ENCODE peak calls at places on chromosomes 2 and 18, in six cellular contexts. One of them, this sample, is unnamed.

GRCh38 chr2:181426687-181427086 is 30.5 kb upstream of the ITGA4 start:
- DNase-seq in K562: no peak
- DNase-seq in GM12878: no peak
- DNase-seq in HepG2: no peak
- DNase-seq in HCT116: no peak
- DNase-seq in H1: no peak
- DNase-seq in this sample: no peak

GRCh38 chr2:23760746-23761145 is 166.2 kb downstream of the ATAD2B start:
- DNase-seq in K562: no peak
- DNase-seq in GM12878: no peak
- DNase-seq in HepG2: peak; percentile 7
- DNase-seq in HCT116: peak; percentile 18
- DNase-seq in H1: no peak
- DNase-seq in this sample: no peak

GRCh38 chr18:49020621-49021021 is 69.9 kb upstream of the SMAD7 start:
- DNase-seq in K562: no peak
- DNase-seq in GM12878: no peak
- DNase-seq in HepG2: no peak
- DNase-seq in HCT116: no peak
- DNase-seq in H1: peak; percentile 43
- DNase-seq in this sample: no peak

GRCh38 chr2:5121677-5122076 is 570.5 kb upstream of the SOX11 start:
- DNase-seq in K562: no peak
- DNase-seq in GM12878: no peak
- DNase-seq in HepG2: no peak
- DNase-seq in HCT116: no peak
- DNase-seq in H1: no peak
- DNase-seq in this sample: no peak

GRCh38 chr2:20013061-20013721 is 723 bp upstream of the MATN3 start:
- DNase-seq in K562: no peak
- DNase-seq in GM12878: no peak
- DNase-seq in HepG2: peak; percentile 94
- DNase-seq in HCT116: no peak
- DNase-seq in H1: peak; percentile 52
- DNase-seq in this sample: no peak

GRCh38 chr2:174325932-174326879 is 8.5 kb upstream of the SP9 start:
- DNase-seq in K562: peak; percentile 85
- DNase-seq in GM12878: no peak
- DNase-seq in HepG2: no peak
- DNase-seq in HCT116: no peak
- DNase-seq in H1: peak; percentile 84
- DNase-seq in this sample: no peak

GRCh38 chr2:20223345-20224190 is 1.4 kb downstream of the SDC1 start:
- DNase-seq in K562: peak; percentile 47
- DNase-seq in GM12878: no peak
- DNase-seq in HepG2: peak; percentile 61
- DNase-seq in HCT116: no peak
- DNase-seq in H1: peak; percentile 79
- DNase-seq in this sample: no peak

GRCh38 chr2:238486123-238486848 is 59.6 kb downstream of the ASB1 start:
- DNase-seq in K562: no peak
- DNase-seq in GM12878: no peak
- DNase-seq in HepG2: no peak
- DNase-seq in HCT116: no peak
- DNase-seq in H1: no peak
- DNase-seq in this sample: no peak

GRCh38 chr2:20213651-20214565 is 11.0 kb downstream of the SDC1 start:
- DNase-seq in K562: no peak
- DNase-seq in GM12878: peak; percentile 31
- DNase-seq in HepG2: peak; percentile 93
- DNase-seq in HCT116: no peak
- DNase-seq in H1: no peak
- DNase-seq in this sample: no peak

GRCh38 chr2:241612156-241613017 is 24.6 kb downstream of the THAP4 start:
- DNase-seq in K562: no peak
- DNase-seq in GM12878: no peak
- DNase-seq in HepG2: no peak
- DNase-seq in HCT116: no peak
- DNase-seq in H1: no peak
- DNase-seq in this sample: no peak

GRCh38 chr2:195322324-195322723 is 334.7 kb upstream of the SLC39A10 start:
- DNase-seq in K562: no peak
- DNase-seq in GM12878: no peak
- DNase-seq in HepG2: no peak
- DNase-seq in HCT116: no peak
- DNase-seq in H1: no peak
- DNase-seq in this sample: no peak

GRCh38 chr2:99514357-99514756 is 24.5 kb upstream of the REV1 start:
- DNase-seq in K562: no peak
- DNase-seq in GM12878: no peak
- DNase-seq in HepG2: no peak
- DNase-seq in HCT116: no peak
- DNase-seq in H1: no peak
- DNase-seq in this sample: no peak

GRCh38 chr2:15834381-15835031 is 105.8 kb upstream of the MYCN start:
- DNase-seq in K562: no peak
- DNase-seq in GM12878: no peak
- DNase-seq in HepG2: no peak
- DNase-seq in HCT116: no peak
- DNase-seq in H1: no peak
- DNase-seq in this sample: no peak

GRCh38 chr2:237158194-237158593 is 72.5 kb downstream of the COPS8 start:
- DNase-seq in K562: no peak
- DNase-seq in GM12878: no peak
- DNase-seq in HepG2: no peak
- DNase-seq in HCT116: no peak
- DNase-seq in H1: no peak
- DNase-seq in this sample: no peak

GRCh38 chr2:237161239-237161638 is 75.5 kb downstream of the COPS8 start:
- DNase-seq in K562: no peak
- DNase-seq in GM12878: no peak
- DNase-seq in HepG2: no peak
- DNase-seq in HCT116: no peak
- DNase-seq in H1: no peak
- DNase-seq in this sample: no peak

GRCh38 chr2:237157551-237158102 is 71.9 kb downstream of the COPS8 start:
- DNase-seq in K562: no peak
- DNase-seq in GM12878: no peak
- DNase-seq in HepG2: no peak
- DNase-seq in HCT116: no peak
- DNase-seq in H1: no peak
- DNase-seq in this sample: no peak

GRCh38 chr2:237160271-237160934 is 74.7 kb downstream of the COPS8 start:
- DNase-seq in K562: no peak
- DNase-seq in GM12878: no peak
- DNase-seq in HepG2: no peak
- DNase-seq in HCT116: no peak
- DNase-seq in H1: no peak
- DNase-seq in this sample: no peak

DNA sequence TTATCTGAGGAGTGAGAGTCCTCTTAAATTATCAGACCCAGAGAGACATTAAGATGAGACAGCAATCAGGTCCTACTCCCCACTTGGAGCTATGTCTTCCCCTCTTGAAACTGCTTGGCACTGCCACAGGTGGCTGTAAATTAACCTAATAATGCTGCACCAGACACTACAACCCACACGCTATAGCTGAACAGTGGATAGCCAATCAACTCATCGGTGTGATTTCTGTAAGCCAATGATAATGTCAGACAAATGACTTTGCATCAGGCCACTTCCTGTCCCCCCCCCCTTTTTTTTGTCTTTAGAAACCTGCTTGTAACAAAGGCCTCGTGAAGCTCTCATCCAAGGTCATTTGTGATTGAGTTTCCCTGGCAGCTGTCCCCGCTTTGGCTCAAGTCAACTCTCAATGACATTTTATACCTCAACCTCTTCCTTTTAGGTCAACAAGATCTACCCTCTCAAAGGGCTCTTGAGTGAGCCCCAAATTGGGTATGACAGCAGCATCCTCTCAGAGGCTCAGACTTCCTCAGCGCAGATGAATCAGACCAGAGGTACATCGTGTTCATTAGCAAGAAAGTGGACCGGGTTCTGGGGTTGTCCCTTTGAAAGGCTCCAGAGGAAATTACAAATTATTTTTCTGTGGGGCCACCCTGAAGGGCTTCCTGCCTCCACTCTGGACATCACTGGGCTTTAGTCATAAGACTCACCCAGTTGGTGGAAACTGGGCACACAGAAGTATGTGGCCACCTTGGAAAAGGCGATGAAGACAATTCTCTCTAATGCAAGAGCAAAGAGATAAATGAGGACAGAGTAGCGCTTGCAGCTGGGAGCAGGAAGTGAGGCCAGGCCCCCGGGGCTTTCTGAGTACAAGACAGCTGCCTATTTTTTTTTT is 73.6 kb downstream of the COPS8 start:
- DNase-seq in K562: no peak
- DNase-seq in GM12878: no peak
- DNase-seq in HepG2: no peak
- DNase-seq in HCT116: no peak
- DNase-seq in H1: no peak
- DNase-seq in this sample: no peak
- H3K4me1 ChIP-seq in K562: no peaks in the 10 kb centered on the region
- H3K4me1 ChIP-seq in GM12878: peaks cover 16% of the 10 kb centered on the region
- H3K4me1 ChIP-seq in HepG2: no peaks in the 10 kb centered on the region
- H3K4me1 ChIP-seq in HCT116: no peaks in the 10 kb centered on the region
- H3K4me1 ChIP-seq in H1: no peaks in the 10 kb centered on the region
- H3K4me1 ChIP-seq in this sample: no peaks in the 10 kb centered on the region

GRCh38 chr2:234971494-234971893 is 19.7 kb downstream of the SH3BP4 start:
- DNase-seq in K562: no peak
- DNase-seq in GM12878: no peak
- DNase-seq in HepG2: no peak
- DNase-seq in HCT116: no peak
- DNase-seq in H1: no peak
- DNase-seq in this sample: no peak

GRCh38 chr2:234967874-234968208 is 16.0 kb downstream of the SH3BP4 start:
- DNase-seq in K562: no peak
- DNase-seq in GM12878: no peak
- DNase-seq in HepG2: no peak
- DNase-seq in HCT116: no peak
- DNase-seq in H1: no peak
- DNase-seq in this sample: no peak

GRCh38 chr2:234968633-234969328 is 17.0 kb downstream of the SH3BP4 start:
- DNase-seq in K562: no peak
- DNase-seq in GM12878: no peak
- DNase-seq in HepG2: no peak
- DNase-seq in HCT116: no peak
- DNase-seq in H1: no peak
- DNase-seq in this sample: no peak

GRCh38 chr2:234970467-234970866 is 18.6 kb downstream of the SH3BP4 start:
- DNase-seq in K562: no peak
- DNase-seq in GM12878: no peak
- DNase-seq in HepG2: no peak
- DNase-seq in HCT116: no peak
- DNase-seq in H1: no peak
- DNase-seq in this sample: no peak

DNA sequence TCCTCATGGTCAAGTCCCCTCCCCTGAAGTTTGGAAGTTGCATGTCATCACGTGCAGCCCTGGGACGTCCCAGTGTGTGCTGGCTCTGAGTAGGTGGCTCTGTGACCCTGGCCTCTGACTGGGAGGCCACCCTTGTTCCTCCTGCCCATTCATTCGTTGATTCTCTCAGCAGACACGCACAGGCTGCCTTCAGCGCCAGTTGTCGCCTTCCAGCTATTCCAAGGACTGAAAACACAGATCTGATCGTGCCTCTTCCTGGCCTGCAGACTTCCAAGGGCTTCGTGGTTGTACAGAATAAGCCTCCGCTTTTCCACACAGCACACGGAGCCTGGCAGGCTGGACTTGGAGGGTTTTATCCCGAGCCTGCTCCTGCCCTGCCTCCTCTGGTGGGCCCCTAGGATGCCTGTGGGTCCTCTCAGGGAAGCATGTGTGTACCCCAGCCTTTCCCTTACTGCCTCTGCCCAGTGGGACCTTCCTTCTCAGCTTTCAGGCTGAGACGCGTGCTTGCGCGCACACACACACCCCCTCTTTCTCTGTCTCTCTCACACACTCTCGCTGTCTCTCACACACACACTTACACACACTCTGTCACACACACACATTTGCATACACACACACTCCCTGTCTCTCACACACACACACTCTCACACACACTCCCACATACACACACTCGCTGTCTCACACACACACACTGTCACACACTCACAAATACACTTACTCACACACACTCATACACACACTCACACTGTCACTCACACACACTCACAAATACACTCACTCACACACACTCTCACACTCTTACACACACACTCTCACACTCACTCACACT is 17.7 kb downstream of the SH3BP4 start:
- DNase-seq in K562: no peak
- DNase-seq in GM12878: no peak
- DNase-seq in HepG2: no peak
- DNase-seq in HCT116: no peak
- DNase-seq in H1: no peak
- DNase-seq in this sample: no peak
- H3K4me3 ChIP-seq in K562: no peak overlapping the region
- H3K4me3 ChIP-seq in GM12878: no peak overlapping the region
- H3K4me3 ChIP-seq in HepG2: no peak overlapping the region
- H3K4me3 ChIP-seq in HCT116: peak overlapping the region; percentile 35
- H3K4me3 ChIP-seq in H1: no peak overlapping the region
- H3K4me3 ChIP-seq in this sample: peak overlapping the region; percentile 12

DNA sequence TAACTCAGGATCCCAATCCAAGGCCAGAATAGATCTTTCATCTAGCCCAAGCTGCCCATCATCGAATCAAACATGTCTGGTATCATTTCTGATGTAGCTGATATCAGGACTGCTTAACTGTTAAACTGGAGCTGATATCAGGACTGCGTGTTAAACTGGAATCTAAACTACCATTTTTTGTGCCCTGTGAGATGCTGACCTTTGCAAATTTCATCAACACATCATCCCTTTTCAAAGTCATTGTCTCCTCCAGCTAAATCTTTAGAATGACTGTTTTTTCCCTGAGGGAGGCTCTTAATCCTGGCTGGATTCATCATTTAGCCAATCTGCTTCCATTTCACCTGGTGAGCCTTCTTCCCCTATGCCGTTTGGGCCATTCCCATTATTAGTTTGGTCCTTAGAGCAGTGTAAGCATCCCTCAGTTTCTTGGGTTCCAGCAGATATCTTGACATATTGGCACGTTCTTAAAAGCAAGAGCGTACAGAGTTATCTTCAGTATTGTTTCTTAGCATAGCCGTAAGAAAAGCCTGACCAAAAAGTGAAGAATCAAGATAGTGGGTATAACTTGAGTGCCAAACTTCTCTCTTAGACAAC is 12.3 kb downstream of the RPL31 start:
- DNase-seq in K562: no peak
- DNase-seq in GM12878: no peak
- DNase-seq in HepG2: no peak
- DNase-seq in HCT116: no peak
- DNase-seq in H1: no peak
- DNase-seq in this sample: no peak
- TF ChIP-seq SIN3A in K562: no peak
- TF ChIP-seq SIN3A in GM12878: no peak
- TF ChIP-seq SIN3A in HepG2: no peak
- TF ChIP-seq SIN3A in HCT116: no peak
- TF ChIP-seq SIN3A in H1: no peak
- TF ChIP-seq SIN3A in this sample: no peak

DNA sequence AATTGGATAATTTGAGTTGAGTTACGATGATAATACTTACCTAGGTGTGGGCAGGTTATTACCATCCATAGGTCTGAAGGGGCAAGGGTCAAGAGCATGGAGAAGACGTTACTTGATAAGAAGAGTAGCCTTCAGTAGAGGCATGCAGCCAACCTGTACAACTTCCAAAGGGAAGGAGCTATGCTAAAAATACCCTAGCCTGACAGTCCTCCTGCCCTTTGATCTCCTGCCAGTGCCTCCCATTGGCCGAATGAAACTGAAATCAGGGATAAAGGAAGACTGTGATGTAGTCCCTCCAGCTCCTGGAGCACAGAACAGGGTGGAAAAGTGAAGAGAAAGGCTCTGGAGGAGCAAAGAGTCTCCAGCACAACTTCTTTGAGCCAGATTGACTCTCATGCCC is 487.4 kb downstream of the ADCYAP1 start:
- DNase-seq in K562: no peak
- DNase-seq in GM12878: no peak
- DNase-seq in HepG2: peak; percentile 5
- DNase-seq in HCT116: no peak
- DNase-seq in H1: no peak
- DNase-seq in this sample: no peak
- H3K4me1 ChIP-seq in K562: no peaks in the 10 kb centered on the region
- H3K4me1 ChIP-seq in GM12878: no peaks in the 10 kb centered on the region
- H3K4me1 ChIP-seq in HepG2: peaks cover 23% of the 10 kb centered on the region
- H3K4me1 ChIP-seq in HCT116: no peaks in the 10 kb centered on the region
- H3K4me1 ChIP-seq in H1: no peaks in the 10 kb centered on the region
- H3K4me1 ChIP-seq in this sample: no peaks in the 10 kb centered on the region